ENCODE peak calls at places on chromosomes 12 and 14, in seven cellular contexts. T is breast epithelium, K is ovary, E is K562, H is transverse colon, B is A549, G is prostate gland. I is an unnamed sample.

GRCh38 chr14:61252354-61253063 is 28.6 kb downstream of the TMEM30B start:
- DNase-seq in H (peak), G (peak), B (peak), T (peak), K (peak), E (peak), I (peak)

GRCh38 chr12:18502422-18502821 is 235.4 kb downstream of the PLCZ1 start:
- DNase-seq in K (no peak), T (no peak), E (no peak), B (no peak), H (no peak), G (no peak), I (no peak)

GRCh38 chr12:67940780-67941243 is 48.4 kb upstream of the IFNG-AS1 start:
- DNase-seq in T (no peak), H (peak), E (no peak), G (no peak), K (no peak), B (no peak), I (no peak)

GRCh38 chr14:79376557-79376956 is 834.7 kb downstream of the DIO2 start:
- DNase-seq in T (no peak), G (no peak), K (no peak), B (no peak), H (no peak), E (no peak), I (no peak)

GRCh38 chr14:58299665-58300202 is 1.4 kb downstream of the ARID4A start:
- DNase-seq in T (no peak), K (no peak), G (peak), B (no peak), H (no peak), E (no peak), I (peak)

GRCh38 chr12:26631846-26632245 is 201.1 kb downstream of the ITPR2 start:
- DNase-seq in K (no peak), H (no peak), G (no peak), T (no peak), E (no peak), B (no peak), I (no peak)

GRCh38 chr12:105235299-105235746 is 651 bp downstream of the APPL2 start:
- DNase-seq in H (no peak), T (no peak), B (peak), G (no peak), K (no peak), E (no peak), I (no peak)

GRCh38 chr14:89660183-89660582 is 243.2 kb upstream of the FOXN3 start:
- DNase-seq in G (no peak), B (no peak), H (no peak), T (no peak), E (no peak), K (peak), I (no peak)

GRCh38 chr14:54836231-54836630 is 66.4 kb downstream of the GCH1 start:
- DNase-seq in G (no peak), T (no peak), K (no peak), B (no peak), H (no peak), E (no peak), I (no peak)

GRCh38 chr12:7694556-7694955 is 1.0 kb downstream of the GDF3 start:
- DNase-seq in E (no peak), H (no peak), G (no peak), T (no peak), K (no peak), B (no peak), I (no peak)

GRCh38 chr12:80053048-80053790 is 46.1 kb upstream of the OTOGL start:
- DNase-seq in K (peak), H (peak), E (no peak), G (peak), B (no peak), T (no peak), I (peak)

GRCh38 chr14:99560946-99561683 is 42.9 kb downstream of the CCDC85C start:
- DNase-seq in H (no peak), E (no peak), B (no peak), K (no peak), G (peak), T (no peak), I (peak)

GRCh38 chr12:52217223-52217622 is 15.8 kb upstream of the KRT7 start:
- DNase-seq in T (peak), K (no peak), E (no peak), H (peak), B (no peak), G (peak), I (no peak)

GRCh38 chr12:74626397-74626796 is 88.8 kb downstream of the ATXN7L3B start:
- DNase-seq in T (no peak), B (no peak), E (no peak), G (no peak), K (no peak), H (no peak), I (no peak)

GRCh38 chr12:14567311-14568195 is at the start of gene PLBD1:
- DNase-seq in G (peak), E (peak), T (peak), K (peak), B (peak), H (peak), I (peak)

GRCh38 chr12:108832208-108832607 is 25.2 kb downstream of the SSH1 start:
- DNase-seq in K (no peak), H (no peak), E (no peak), T (no peak), B (no peak), G (no peak), I (no peak)

GRCh38 chr12:108833757-108834472 is 23.5 kb downstream of the SSH1 start:
- DNase-seq in B (no peak), H (peak), T (no peak), E (no peak), G (no peak), K (no peak), I (no peak)

GRCh38 chr12:108833355-108833733 is 24.0 kb downstream of the SSH1 start:
- DNase-seq in T (no peak), H (no peak), E (no peak), G (peak), K (no peak), B (peak), I (no peak)

GRCh38 chr12:108831309-108831991 is 25.9 kb downstream of the SSH1 start:
- DNase-seq in B (no peak), K (no peak), T (no peak), H (peak), E (no peak), G (no peak), I (no peak)

DNA sequence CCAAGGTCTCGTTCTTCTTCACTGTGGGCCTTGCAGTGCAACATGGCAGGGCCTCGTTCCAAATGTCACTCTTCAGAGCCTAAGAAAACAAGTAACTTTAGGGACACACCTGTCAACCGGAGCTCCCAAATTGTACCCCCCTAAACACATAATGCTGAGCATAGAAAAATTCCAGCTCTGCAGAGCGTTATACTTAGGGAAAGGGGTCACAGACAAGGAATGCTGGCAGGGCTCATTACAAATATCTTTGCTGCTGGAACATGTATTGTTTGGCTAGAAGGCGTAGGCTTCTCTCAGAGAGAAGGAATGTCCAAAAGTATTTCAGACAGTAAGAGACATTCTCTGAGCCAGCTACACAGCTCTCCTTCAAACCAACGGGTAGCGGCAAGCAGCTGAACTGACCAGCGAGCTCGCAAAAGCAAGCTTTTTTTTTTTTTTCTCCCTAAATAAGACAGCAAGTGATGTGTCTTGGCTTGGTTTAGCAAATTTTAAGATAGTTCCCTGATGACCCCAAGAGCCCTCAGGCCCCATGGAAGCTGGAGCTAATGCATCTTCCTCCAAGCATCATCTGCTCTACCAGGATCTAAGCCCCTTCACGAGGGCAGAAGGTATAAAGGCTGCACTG is 24.5 kb downstream of the SSH1 start:
- DNase-seq in K (no peak), H (no peak), B (no peak), E (no peak), G (peak), T (no peak), I (no peak)
- TF ChIP-seq POLR2A in K (no peak), H (no peak), B (no peak), E (no peak), G (no peak), T (no peak), I (no peak)

GRCh38 chr12:65605019-65605418 is 219.3 kb upstream of the HMGA2 start:
- DNase-seq in T (no peak), B (no peak), G (no peak), E (no peak), H (no peak), K (no peak), I (no peak)

GRCh38 chr12:65603428-65604351 is 220.6 kb upstream of the HMGA2 start:
- DNase-seq in B (peak), H (peak), T (no peak), E (peak), K (no peak), G (peak), I (peak)

GRCh38 chr12:65607271-65607880 is 216.9 kb upstream of the HMGA2 start:
- DNase-seq in T (peak), K (no peak), G (peak), E (no peak), B (no peak), H (no peak), I (no peak)

GRCh38 chr12:65608319-65608916 is 215.9 kb upstream of the HMGA2 start:
- DNase-seq in H (no peak), B (no peak), G (no peak), T (no peak), E (no peak), K (no peak), I (no peak)

GRCh38 chr12:65606008-65606766 is 218.1 kb upstream of the HMGA2 start:
- DNase-seq in G (no peak), E (peak), H (no peak), K (no peak), B (no peak), T (no peak), I (no peak)
- H3K27ac ChIP-seq in G (no peak), E (no peak), H (peak), K (no peak), B (no peak), T (no peak), I (no peak)

DNA sequence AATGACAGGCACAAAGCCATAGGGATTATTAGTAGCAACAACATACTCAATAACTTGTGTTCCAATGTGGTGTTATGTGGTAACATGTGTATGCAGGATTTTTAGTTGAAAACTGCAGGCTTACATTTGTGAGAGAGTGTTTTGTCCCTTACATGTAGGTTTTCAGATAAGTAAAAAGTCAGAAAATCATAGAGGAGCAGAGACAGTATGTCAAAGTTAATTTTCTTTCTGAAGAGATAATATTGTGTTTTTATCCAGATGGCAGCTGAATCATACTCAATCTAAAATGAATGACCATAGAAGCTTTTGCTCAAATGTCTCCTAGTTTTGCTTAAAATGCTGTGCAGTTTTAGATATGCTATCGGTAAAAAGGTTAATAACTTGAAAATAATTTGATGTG is 277.0 kb downstream of the TRHDE start:
- DNase-seq in G (no peak), B (no peak), T (no peak), K (no peak), E (no peak), H (no peak), I (no peak)
- TF ChIP-seq POLR2A in G (no peak), B (no peak), T (no peak), K (no peak), E (no peak), H (no peak), I (no peak)

DNA sequence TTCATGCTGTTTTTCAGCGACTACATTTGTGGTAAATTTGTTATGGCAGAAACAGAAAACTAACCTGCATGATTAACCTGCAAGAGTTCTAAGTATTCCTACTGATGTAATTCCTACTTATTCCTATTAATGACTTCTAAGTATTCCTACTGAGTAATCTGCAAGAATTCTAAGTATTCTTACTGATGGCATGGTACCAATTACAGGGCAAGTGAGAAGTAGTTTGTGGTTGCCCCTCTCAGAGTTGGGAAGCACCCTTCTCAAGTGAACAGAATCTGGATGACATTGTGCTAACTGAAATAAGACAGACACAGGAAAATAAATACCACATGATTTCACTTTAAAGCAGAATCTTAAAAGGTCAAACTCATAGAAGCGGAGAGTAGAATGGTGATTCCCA is 100.9 kb upstream of the CPNE8 start:
- DNase-seq in K (no peak), B (no peak), T (no peak), G (no peak), H (no peak), E (no peak), I (no peak)
- H3K27ac ChIP-seq in K (no peak), B (no peak), T (no peak), G (no peak), H (no peak), E (no peak), I (no peak)

GRCh38 chr14:102018251-102018650 is 53.9 kb downstream of the DYNC1H1 start:
- DNase-seq in H (no peak), T (no peak), K (no peak), E (no peak), B (no peak), G (no peak), I (no peak)
- TF ChIP-seq POLR2A in H (no peak), T (no peak), K (no peak), E (peak), B (no peak), G (no peak), I (no peak)

DNA sequence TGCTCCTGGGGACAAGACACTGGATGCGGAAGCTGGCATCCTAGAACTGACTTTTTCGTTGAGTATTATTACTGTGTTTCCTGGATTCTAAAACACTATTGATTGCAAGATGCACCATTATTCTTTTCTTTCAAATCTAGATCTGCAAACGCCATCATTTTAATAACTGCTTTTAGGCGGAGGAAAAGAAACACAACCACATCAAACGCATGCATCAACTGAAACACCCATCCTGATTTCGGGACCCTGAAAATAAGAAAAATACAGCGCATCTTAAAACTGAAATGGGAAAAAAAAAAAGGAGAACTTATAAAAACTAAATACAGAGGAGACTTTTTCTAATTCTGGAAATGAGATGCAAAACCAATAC is 103.7 kb upstream of the MAX start:
- DNase-seq in E (no peak), H (no peak), T (no peak), K (no peak), G (no peak), B (no peak), I (no peak)
- H3K27ac ChIP-seq in E (no peak), H (no peak), T (no peak), K (no peak), G (no peak), B (no peak), I (no peak)

DNA sequence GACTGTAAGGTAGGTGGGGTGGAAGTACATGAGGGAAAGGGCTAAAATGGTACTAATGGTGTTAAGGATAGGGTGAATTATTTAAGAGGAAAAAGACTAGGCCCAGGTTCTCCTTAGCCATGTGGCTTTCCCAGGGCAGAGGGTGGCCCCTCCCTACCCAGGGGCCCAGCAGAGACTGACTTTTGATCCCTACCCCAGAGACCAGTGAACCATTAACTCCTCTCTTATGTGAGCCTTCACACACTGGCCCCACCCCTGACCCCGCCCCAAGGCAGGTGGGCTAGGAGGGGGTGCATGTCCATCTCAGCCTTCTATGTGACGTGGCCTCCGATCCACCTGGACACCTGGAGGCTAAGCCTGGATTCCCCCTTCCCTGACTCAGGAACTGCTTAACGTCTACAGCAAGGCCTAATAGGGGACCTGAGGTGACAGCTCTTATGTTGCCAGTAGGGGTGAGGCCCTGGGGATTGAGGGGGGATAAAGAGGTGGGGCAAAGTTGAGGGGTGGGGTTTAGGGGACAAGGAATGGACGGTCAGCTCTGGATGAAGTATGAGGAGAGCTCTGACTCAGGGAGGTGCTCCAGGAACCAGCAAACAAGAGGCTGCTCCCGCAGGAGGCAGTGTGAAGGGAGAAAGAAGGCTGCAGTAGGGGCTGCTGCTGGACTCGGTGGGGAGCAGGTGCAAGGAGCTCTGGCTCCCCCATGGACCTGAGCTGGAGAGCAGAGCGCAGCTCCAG is 765 bp downstream of the SLC39A5 start:
- DNase-seq in G (no peak), T (no peak), B (no peak), H (peak), E (no peak), K (no peak), I (no peak)
- TF ChIP-seq POLR2A in G (no peak), T (no peak), B (no peak), H (peak), E (no peak), K (no peak), I (no peak)